ENCODE peak calls at places on chromosomes 6 and 20, in five cellular contexts. X, B, Y, W and N are unnamed samples.

GRCh38 chr20:46770330-46771194 is 61.1 kb downstream of the SLC2A10 start:
- DNase-seq in B (no peak), Y (no peak), W (no peak), X (no peak), N (no peak)

GRCh38 chr6:145814035-145814500 is 527 bp downstream of the FBXO30 start:
- DNase-seq in Y (no peak), W (no peak), X (peak), B (peak), N (no peak)

GRCh38 chr20:45433316-45433715 is 17.4 kb downstream of the PIGT start:
- DNase-seq in Y (no peak), B (peak), X (no peak), W (peak), N (no peak)

GRCh38 chr6:9795880-9796279 is 619.0 kb downstream of the TFAP2A start:
- DNase-seq in Y (no peak), B (no peak), X (no peak), W (no peak), N (no peak)

GRCh38 chr6:148525453-148525852 is 182.8 kb downstream of the SASH1 start:
- DNase-seq in B (no peak), X (no peak), W (peak), Y (no peak), N (no peak)

GRCh38 chr6:90388395-90388794 is 91.8 kb upstream of the BACH2 start:
- DNase-seq in Y (no peak), B (no peak), W (no peak), X (no peak), N (no peak)

GRCh38 chr6:156583083-156583482 is 194.1 kb upstream of the ARID1B start:
- DNase-seq in X (no peak), Y (no peak), B (no peak), W (no peak), N (no peak)

GRCh38 chr20:32451340-32451681 is 93.2 kb downstream of the ASXL1 start:
- DNase-seq in W (no peak), B (no peak), X (no peak), Y (no peak), N (no peak)

GRCh38 chr6:54981647-54982046 is 135.1 kb downstream of the FAM83B start:
- DNase-seq in Y (no peak), W (no peak), X (no peak), B (no peak), N (no peak)

GRCh38 chr6:133804263-133804662 is 84.7 kb upstream of the TCF21 start:
- DNase-seq in X (no peak), B (no peak), Y (no peak), W (peak), N (no peak)

GRCh38 chr6:45590751-45591184 is 213.0 kb upstream of the SUPT3H start:
- DNase-seq in B (no peak), Y (no peak), X (no peak), W (peak), N (no peak)

GRCh38 chr6:158869010-158869603 is 49.9 kb upstream of the EZR start:
- DNase-seq in X (no peak), W (no peak), Y (peak), B (no peak), N (peak)

GRCh38 chr6:45699663-45700062 is 316.0 kb downstream of the CLIC5 start:
- DNase-seq in X (no peak), B (no peak), W (peak), Y (no peak), N (no peak)

GRCh38 chr6:1229808-1230207 is 82.1 kb upstream of the FOXQ1 start:
- DNase-seq in X (no peak), W (no peak), B (no peak), Y (no peak), N (no peak)

GRCh38 chr6:33176906-33177305 is 15.4 kb downstream of the COL11A2 start:
- DNase-seq in W (no peak), B (no peak), Y (no peak), X (no peak), N (no peak)

GRCh38 chr6:124968401-124968800 is 6.2 kb downstream of the RNF217 start:
- DNase-seq in B (no peak), W (no peak), X (peak), Y (no peak), N (no peak)

GRCh38 chr6:146871613-146872465 is 273.1 kb downstream of the ADGB start:
- DNase-seq in B (no peak), Y (no peak), X (no peak), W (peak), N (no peak)

GRCh38 chr20:46195264-46196038 is 77.3 kb downstream of the CD40 start:
- DNase-seq in W (no peak), B (no peak), X (no peak), Y (no peak), N (no peak)

DNA sequence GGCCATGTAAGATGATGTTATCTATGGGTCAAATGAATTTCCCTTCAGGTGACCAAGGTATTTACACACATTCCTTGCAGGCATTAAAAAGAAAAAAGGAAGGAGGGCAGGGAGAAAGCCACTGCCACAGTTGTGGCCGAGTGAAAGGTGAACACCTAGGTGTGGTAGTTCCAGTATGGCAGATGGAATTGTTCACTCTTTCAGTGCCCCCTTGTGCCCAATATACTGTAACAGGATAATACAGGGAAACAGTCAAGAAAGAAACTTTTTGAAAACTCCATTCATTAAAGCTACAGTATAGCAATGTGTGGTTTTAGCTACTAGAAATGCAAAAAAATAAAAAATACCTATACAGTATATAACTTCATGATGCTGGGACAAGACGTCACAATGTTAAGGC is 52.1 kb downstream of the BMP2 start:
- DNase-seq in W (peak), Y (no peak), X (peak), B (no peak), N (peak)
- TF ChIP-seq CTCF in W (peak), Y (no peak), X (peak), B (peak), N (peak)

GRCh38 chr6:166156942-166157341 is 10.7 kb downstream of the TBXT start:
- DNase-seq in B (no peak), X (no peak), W (peak), Y (no peak), N (no peak)
- TF ChIP-seq CTCF in B (no peak), X (peak), W (peak), Y (no peak), N (peak)

GRCh38 chr6:137973201-137973600 is 106.1 kb downstream of the TNFAIP3 start:
- DNase-seq in B (no peak), W (no peak), X (no peak), Y (no peak), N (no peak)

GRCh38 chr6:137977814-137978213 is 110.8 kb downstream of the TNFAIP3 start:
- DNase-seq in B (no peak), Y (no peak), W (peak), X (no peak), N (no peak)

GRCh38 chr6:137977206-137977605 is 110.1 kb downstream of the TNFAIP3 start:
- DNase-seq in Y (no peak), B (no peak), W (no peak), X (no peak), N (no peak)

GRCh38 chr6:137976430-137976829 is 109.4 kb downstream of the TNFAIP3 start:
- DNase-seq in X (no peak), Y (no peak), W (no peak), B (no peak), N (no peak)

GRCh38 chr6:137975058-137975940 is 108.2 kb downstream of the TNFAIP3 start:
- DNase-seq in X (no peak), W (peak), Y (no peak), B (no peak), N (no peak)
- TF ChIP-seq CTCF in X (peak), W (peak), Y (peak), B (peak), N (peak)

DNA sequence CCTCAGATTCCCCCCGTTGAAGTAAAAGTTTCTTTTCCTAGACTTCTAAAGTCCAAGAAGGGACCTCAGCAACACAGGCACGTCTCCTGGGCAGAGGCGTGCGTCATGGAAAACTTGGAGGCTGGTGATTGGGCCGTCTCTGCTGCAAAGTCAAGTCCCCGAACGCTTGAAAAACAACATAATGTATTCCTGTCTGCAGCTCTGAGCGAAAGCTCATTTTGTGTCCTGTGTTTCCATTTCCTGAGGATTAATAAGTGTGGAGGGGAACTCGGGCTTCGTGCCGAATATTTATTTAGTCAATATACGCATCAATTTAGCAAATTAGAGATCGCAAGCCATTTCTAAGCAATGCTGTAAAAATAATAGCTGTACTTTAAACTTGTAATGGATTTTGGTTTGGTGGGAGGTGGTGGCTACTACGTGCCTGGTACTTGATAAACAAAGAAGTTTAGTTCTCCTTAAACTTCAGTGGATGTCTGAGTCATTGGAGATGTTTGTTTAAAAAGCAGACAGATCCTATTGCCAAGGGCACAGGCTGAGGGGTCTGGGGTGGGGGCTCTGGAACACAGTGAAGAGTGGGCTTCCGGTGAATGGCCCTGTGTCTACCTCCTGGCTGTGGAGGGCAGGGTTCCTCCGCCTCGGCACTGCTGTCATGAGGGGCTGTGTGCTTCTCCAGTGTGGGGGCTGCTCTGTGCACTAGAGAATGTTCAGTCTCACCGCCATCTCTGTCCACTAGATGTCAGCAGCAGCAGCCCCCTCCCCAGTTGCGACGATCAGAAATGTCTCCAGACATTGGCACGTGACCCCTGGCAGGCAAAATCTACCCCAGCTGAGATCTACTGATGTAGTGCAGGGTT is 21.8 kb downstream of the PCK1 start:
- DNase-seq in X (peak), Y (no peak), B (peak), W (peak), N (no peak)
- TF ChIP-seq CTCF in X (no peak), Y (no peak), B (peak), W (peak), N (peak)

DNA sequence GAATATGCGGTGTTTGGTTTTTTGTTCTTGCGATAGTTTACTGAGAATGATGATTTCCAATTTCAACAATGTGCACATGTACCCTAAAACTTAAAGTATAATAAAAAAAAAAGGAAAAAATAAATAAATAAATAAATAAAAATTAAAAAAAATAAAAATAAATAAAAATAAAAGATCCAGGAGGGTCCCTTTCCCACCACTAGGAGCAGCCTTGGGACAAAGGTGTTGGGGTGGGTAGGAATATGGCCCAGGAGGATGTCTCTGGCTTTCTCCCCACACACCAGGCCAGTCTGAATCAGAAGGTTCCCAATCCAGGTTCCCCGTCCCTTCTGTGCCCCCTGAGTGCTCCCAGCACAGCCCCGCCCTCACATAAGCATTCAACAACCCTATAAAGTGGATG is 9.5 kb downstream of the LRFN2 start:
- DNase-seq in Y (no peak), W (no peak), X (no peak), B (no peak), N (no peak)
- TF ChIP-seq CTCF in Y (no peak), W (peak), X (no peak), B (no peak), N (no peak)